ENCODE peak calls at places on chromosomes 13 and 19, in ten cellular contexts. P is OCI-LY7; K is CD8-positive, alpha-beta memory T cell; M is esophagus squamous epithelium; V is psoas muscle; A is transverse colon; S is Caco-2; X is uterus; B is thoracic aorta; U is endodermal cell. Q is an unnamed sample. For H3K9me3 and H3K36me3, the result is how much of the 10 kb centered on the place peaks cover.

GRCh38 chr13:49690133-49690989 is 925 bp downstream of the EBPL start:
- DNase-seq in P (no peak), K (no peak), M (no peak), V (no peak), A (peak), S (no peak), X (peak), B (no peak), U (no peak), Q (no peak)

GRCh38 chr13:47216176-47216822 is 319.4 kb upstream of the HTR2A start:
- DNase-seq in P (no peak), K (no peak), M (no peak), V (no peak), A (no peak), S (no peak), X (no peak), B (no peak), U (no peak), Q (no peak)

GRCh38 chr13:47934371-47934770 is 66.7 kb downstream of the SUCLA2 start:
- DNase-seq in P (no peak), K (no peak), M (no peak), V (no peak), A (no peak), S (no peak), X (no peak), B (no peak), U (no peak), Q (no peak)

GRCh38 chr13:113291997-113292862 is 4.8 kb upstream of the LAMP1 start:
- DNase-seq in P (no peak), K (no peak), M (no peak), V (peak), A (no peak), S (peak), X (no peak), B (no peak), U (peak), Q (no peak)

GRCh38 chr19:36093687-36094086 is 17.3 kb upstream of the OVOL3 start:
- DNase-seq in P (no peak), K (no peak), M (no peak), V (no peak), A (no peak), S (no peak), X (no peak), B (no peak), U (no peak), Q (no peak)

GRCh38 chr19:28633223-28634030 is 579.5 kb downstream of the UQCRFS1 start:
- DNase-seq in P (peak), K (peak), M (no peak), V (peak), A (peak), S (no peak), X (no peak), B (no peak), U (peak), Q (no peak)

GRCh38 chr19:5563941-5564612 is 3.7 kb downstream of the TINCR start:
- DNase-seq in P (no peak), K (no peak), M (no peak), V (no peak), A (no peak), S (peak), X (no peak), B (no peak), U (no peak), Q (no peak)

GRCh38 chr13:49214917-49215376 is 5.2 kb upstream of the MLNR start:
- DNase-seq in P (peak), K (no peak), M (no peak), V (peak), A (peak), S (no peak), X (no peak), B (no peak), U (peak), Q (no peak)

GRCh38 chr19:1171755-1172352 is 2.2 kb downstream of the SBNO2 start:
- DNase-seq in P (no peak), K (no peak), M (no peak), V (no peak), A (no peak), S (no peak), X (no peak), B (no peak), U (no peak), Q (peak)

GRCh38 chr19:5172859-5173577 is 167.6 kb downstream of the PTPRS start:
- DNase-seq in P (no peak), K (no peak), M (no peak), V (peak), A (no peak), S (peak), X (no peak), B (peak), U (no peak), Q (no peak)

GRCh38 chr19:51407631-51408131 is 9.8 kb downstream of the SIGLEC10 start:
- DNase-seq in P (peak), K (peak), M (no peak), V (no peak), A (peak), S (peak), X (no peak), B (no peak), U (peak), Q (no peak)

GRCh38 chr19:34220472-34221063 is 33.8 kb upstream of the GARRE1 start:
- DNase-seq in P (peak), K (peak), M (no peak), V (peak), A (peak), S (peak), X (peak), B (peak), U (peak), Q (peak)

GRCh38 chr19:4234142-4234861 is 5.0 kb downstream of the EBI3 start:
- DNase-seq in P (no peak), K (no peak), M (no peak), V (no peak), A (no peak), S (no peak), X (no peak), B (no peak), U (no peak), Q (no peak)

GRCh38 chr19:6276447-6276846 is 3.3 kb downstream of the MLLT1 start:
- DNase-seq in P (no peak), K (no peak), M (no peak), V (peak), A (peak), S (no peak), X (peak), B (peak), U (no peak), Q (peak)

GRCh38 chr13:97506511-97506910 is 72.5 kb downstream of the RAP2A start:
- DNase-seq in P (no peak), K (no peak), M (no peak), V (no peak), A (no peak), S (no peak), X (no peak), B (no peak), U (no peak), Q (no peak)

GRCh38 chr19:30708416-30708815 is 336.2 kb downstream of the ZNF536 start:
- DNase-seq in P (no peak), K (no peak), M (no peak), V (no peak), A (no peak), S (no peak), X (no peak), B (no peak), U (no peak), Q (no peak)

GRCh38 chr19:41991025-41991424 is 3.0 kb downstream of the ATP1A3 start:
- DNase-seq in P (no peak), K (no peak), M (no peak), V (no peak), A (no peak), S (no peak), X (no peak), B (no peak), U (no peak), Q (no peak)

GRCh38 chr13:45949161-45949560 is 97.6 kb upstream of the SIAH3 start:
- DNase-seq in P (no peak), K (no peak), M (no peak), V (no peak), A (no peak), S (no peak), X (no peak), B (no peak), U (no peak), Q (no peak)

GRCh38 chr13:42354246-42355117 is 82.5 kb downstream of the AKAP11 start:
- DNase-seq in P (peak), K (no peak), M (no peak), V (no peak), A (no peak), S (no peak), X (no peak), B (no peak), U (no peak), Q (no peak)

GRCh38 chr13:109781384-109782065 is 4.9 kb downstream of the IRS2 start:
- DNase-seq in P (no peak), K (no peak), M (no peak), V (no peak), A (no peak), S (no peak), X (no peak), B (no peak), U (no peak), Q (no peak)

GRCh38 chr19:22030680-22031079 is 19.9 kb upstream of the ZNF208 start:
- DNase-seq in P (no peak), K (no peak), M (no peak), V (no peak), A (no peak), S (no peak), X (no peak), B (no peak), U (no peak), Q (no peak)

GRCh38 chr19:31249217-31249616 is 100.0 kb downstream of the TSHZ3 start:
- DNase-seq in P (no peak), K (no peak), M (no peak), V (no peak), A (no peak), S (no peak), X (no peak), B (no peak), U (no peak), Q (no peak)

GRCh38 chr13:87678353-87678752 is 7.2 kb downstream of the SLITRK5 start:
- DNase-seq in P (peak), K (no peak), M (no peak), V (no peak), A (no peak), S (no peak), X (no peak), B (no peak), U (no peak), Q (no peak)

GRCh38 chr13:110330491-110331001 is 23.5 kb downstream of the COL4A2 start:
- DNase-seq in P (no peak), K (no peak), M (no peak), V (no peak), A (no peak), S (no peak), X (no peak), B (no peak), U (no peak), Q (peak)

GRCh38 chr19:47157455-47158321 is 27.1 kb downstream of the SAE1 start:
- DNase-seq in P (peak), K (peak), M (no peak), V (peak), A (peak), S (peak), X (peak), B (peak), U (peak), Q (peak)

GRCh38 chr13:98563071-98563470 is 13.8 kb downstream of the STK24 start:
- DNase-seq in P (peak), K (no peak), M (no peak), V (no peak), A (no peak), S (no peak), X (no peak), B (no peak), U (no peak), Q (peak)

GRCh38 chr13:90272356-90272755 is 1075.1 kb upstream of the MIR17HG start:
- DNase-seq in P (no peak), K (no peak), M (no peak), V (no peak), A (no peak), S (no peak), X (no peak), B (no peak), U (no peak), Q (no peak)

GRCh38 chr19:48833977-48834376 is 2.3 kb downstream of the HSD17B14 start:
- DNase-seq in P (no peak), K (no peak), M (no peak), V (no peak), A (no peak), S (no peak), X (no peak), B (no peak), U (peak), Q (no peak)

GRCh38 chr13:40974460-40975407 is 44.4 kb downstream of the ELF1 start:
- DNase-seq in P (peak), K (peak), M (no peak), V (no peak), A (peak), S (peak), X (no peak), B (no peak), U (peak), Q (no peak)

GRCh38 chr19:28685802-28686201 is 527.1 kb downstream of the UQCRFS1 start:
- DNase-seq in P (no peak), K (no peak), M (no peak), V (no peak), A (no peak), S (no peak), X (no peak), B (no peak), U (no peak), Q (no peak)

GRCh38 chr19:3969435-3970312 is 1.2 kb downstream of the DAPK3 start:
- DNase-seq in P (no peak), K (no peak), M (no peak), V (peak), A (no peak), S (peak), X (peak), B (no peak), U (peak), Q (peak)

GRCh38 chr19:42199440-42200115 is 17.9 kb downstream of the DEDD2 start:
- DNase-seq in P (peak), K (peak), M (no peak), V (peak), A (peak), S (no peak), X (no peak), B (no peak), U (peak), Q (peak)

GRCh38 chr19:48968813-48969218 is 3.7 kb downstream of the FTL start:
- DNase-seq in P (no peak), K (no peak), M (no peak), V (no peak), A (no peak), S (no peak), X (no peak), B (no peak), U (no peak), Q (peak)

GRCh38 chr13:93220073-93220472 is 6.5 kb upstream of the GPC6 start:
- DNase-seq in P (no peak), K (no peak), M (no peak), V (no peak), A (no peak), S (no peak), X (no peak), B (no peak), U (no peak), Q (no peak)

DNA sequence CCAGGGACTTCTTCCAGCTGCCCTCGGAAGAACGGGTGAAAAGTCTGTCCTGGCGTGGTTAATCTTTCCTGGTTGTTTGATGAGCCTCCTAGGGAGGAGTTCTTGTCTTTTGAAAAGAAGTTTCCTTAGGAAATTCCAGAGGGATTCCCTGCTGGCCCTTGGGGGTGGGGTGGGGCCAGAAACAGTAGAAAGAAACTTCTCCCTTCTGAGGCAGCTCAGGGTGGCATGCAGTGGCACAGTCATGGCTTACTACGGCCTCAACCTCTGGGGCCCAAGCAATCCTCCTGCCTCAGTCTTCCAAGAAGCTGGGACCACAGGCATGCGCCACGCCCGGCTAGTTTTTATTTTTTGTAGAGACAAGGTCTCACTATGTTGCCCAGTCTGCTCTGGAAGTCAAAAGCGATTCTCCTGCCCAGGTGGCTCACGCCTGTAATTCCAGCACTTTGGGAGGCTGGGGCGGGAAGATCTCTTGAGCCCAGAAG is 1.5 kb downstream of the ZNF101 start:
- DNase-seq in P (no peak), K (no peak), M (no peak), V (no peak), A (no peak), S (no peak), X (no peak), B (no peak), U (peak), Q (no peak)
- H3K4me3 ChIP-seq in P (peak), K (peak), M (peak), V (no peak), A (peak), S (peak), X (peak), B (peak), U (peak), Q (no peak)

DNA sequence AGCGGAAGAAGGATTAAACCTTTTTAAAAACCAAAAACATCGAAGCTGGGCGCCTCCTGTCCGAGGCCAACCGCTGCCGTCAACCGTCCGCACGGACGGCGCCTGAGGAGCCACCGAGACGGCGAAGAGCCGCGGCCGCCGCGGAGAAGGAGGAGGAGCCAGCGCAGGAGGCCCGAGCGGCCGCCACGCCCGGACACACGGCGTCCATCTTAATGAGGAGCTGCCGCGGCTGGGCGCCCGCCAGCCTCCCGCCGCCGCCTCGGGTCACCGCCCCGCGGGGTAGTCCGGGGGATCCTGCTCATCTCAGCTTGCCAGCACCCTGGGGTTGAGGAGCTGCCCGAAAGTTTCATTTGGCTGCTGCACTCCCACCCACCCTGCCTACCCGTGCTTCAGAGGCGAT is 10.6 kb downstream of the ZSCAN1 start:
- DNase-seq in P (no peak), K (no peak), M (no peak), V (no peak), A (no peak), S (no peak), X (no peak), B (no peak), U (no peak), Q (no peak)
- H3K9me3 ChIP-seq in P (under half), K (under half), M (under half), V (under half), A (under half), S (under half), X (under half), B (under half), U (under half), Q (under half)

DNA sequence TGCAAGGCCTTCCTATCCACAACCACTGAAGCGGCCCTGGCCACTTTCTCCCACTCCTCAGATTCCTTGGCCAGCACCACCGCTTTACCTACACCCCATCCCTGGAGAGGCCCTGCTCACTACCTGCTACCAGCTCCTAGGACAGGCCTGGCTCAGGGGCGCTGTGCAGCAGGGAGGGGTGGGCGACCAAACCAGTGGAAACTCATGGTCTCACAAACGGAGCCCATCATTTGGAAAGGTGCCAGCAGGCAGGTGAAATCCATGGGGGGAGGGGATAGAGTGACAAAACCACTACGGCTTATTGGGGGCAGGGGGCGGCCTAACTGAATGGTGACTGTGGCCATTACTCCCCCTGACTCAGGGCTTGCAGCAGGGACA is 27.6 kb downstream of the C19orf47 start:
- DNase-seq in P (no peak), K (no peak), M (no peak), V (no peak), A (no peak), S (no peak), X (no peak), B (no peak), U (no peak), Q (peak)
- H3K36me3 ChIP-seq in P (half or more), K (under half), M (under half), V (under half), A (under half), S (under half), X (under half), B (under half), U (under half), Q (under half)

DNA sequence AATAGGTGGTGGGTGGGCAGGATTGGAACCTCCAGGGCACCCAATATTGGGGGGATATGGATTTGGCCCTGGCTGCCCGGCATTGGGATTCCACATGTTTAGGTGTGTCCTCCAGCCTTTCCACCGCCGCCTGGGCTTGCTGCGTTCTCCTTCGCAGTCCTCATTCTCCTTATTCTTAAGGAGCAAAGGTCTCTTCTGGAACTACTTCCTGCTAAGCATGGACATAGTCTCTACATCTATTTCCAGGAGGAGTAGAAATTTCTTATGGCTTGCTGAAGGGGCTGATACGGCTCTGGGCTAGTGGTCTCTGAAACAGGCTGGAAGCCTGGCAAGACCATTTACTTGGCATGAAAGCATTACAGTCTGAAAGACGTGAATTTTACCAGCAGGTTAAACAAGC is 9.2 kb upstream of the FCGBP start:
- DNase-seq in P (no peak), K (no peak), M (no peak), V (no peak), A (peak), S (no peak), X (no peak), B (no peak), U (no peak), Q (no peak)
- H3K4me3 ChIP-seq in P (no peak), K (no peak), M (no peak), V (no peak), A (peak), S (no peak), X (no peak), B (no peak), U (no peak), Q (no peak)

GRCh38 chr19:57687363-57688010 is 5.7 kb downstream of the ZNF551 start:
- DNase-seq in P (no peak), K (no peak), M (no peak), V (no peak), A (no peak), S (no peak), X (no peak), B (no peak), U (no peak), Q (peak)
- H3K9me3 ChIP-seq in P (half or more), K (half or more), M (under half), V (half or more), A (half or more), S (under half), X (under half), B (half or more), U (half or more), Q (under half)

GRCh38 chr19:40691421-40692211 is 1.2 kb upstream of the NUMBL start:
- DNase-seq in P (peak), K (no peak), M (no peak), V (no peak), A (no peak), S (no peak), X (peak), B (no peak), U (peak), Q (no peak)
- H3K36me3 ChIP-seq in P (under half), K (under half), M (under half), V (under half), A (under half), S (under half), X (under half), B (under half), U (under half), Q (under half)

GRCh38 chr13:75486654-75487053 is 4.7 kb upstream of the TBC1D4 start:
- DNase-seq in P (no peak), K (no peak), M (no peak), V (no peak), A (no peak), S (no peak), X (no peak), B (no peak), U (no peak), Q (no peak)

GRCh38 chr13:75492389-75492788 is 10.4 kb upstream of the TBC1D4 start:
- DNase-seq in P (no peak), K (no peak), M (no peak), V (no peak), A (no peak), S (no peak), X (no peak), B (no peak), U (no peak), Q (no peak)

GRCh38 chr13:75493156-75493555 is 11.2 kb upstream of the TBC1D4 start:
- DNase-seq in P (no peak), K (no peak), M (no peak), V (no peak), A (no peak), S (no peak), X (no peak), B (no peak), U (no peak), Q (no peak)

GRCh38 chr13:75486146-75486545 is 4.2 kb upstream of the TBC1D4 start:
- DNase-seq in P (no peak), K (no peak), M (no peak), V (no peak), A (no peak), S (no peak), X (no peak), B (no peak), U (peak), Q (no peak)

GRCh38 chr13:75489502-75490263 is 7.7 kb upstream of the TBC1D4 start:
- DNase-seq in P (no peak), K (no peak), M (no peak), V (no peak), A (peak), S (no peak), X (no peak), B (no peak), U (no peak), Q (no peak)
- H3K4me3 ChIP-seq in P (no peak), K (no peak), M (no peak), V (no peak), A (peak), S (no peak), X (no peak), B (no peak), U (no peak), Q (no peak)

GRCh38 chr19:44949550-44949949 is 3.7 kb downstream of the APOC2 start:
- DNase-seq in P (no peak), K (no peak), M (no peak), V (no peak), A (no peak), S (no peak), X (no peak), B (no peak), U (no peak), Q (no peak)
- H3K9me3 ChIP-seq in P (under half), K (under half), M (under half), V (under half), A (under half), S (under half), X (under half), B (under half), U (under half), Q (under half)

Q was measured in sigmoid colon.